ENCODE peak calls at places on chromosome 14, in four cellular contexts. Q, Z, O and U are unnamed samples.

GRCh38 chr14:103315368-103315911 is 18.6 kb upstream of the EIF5 start:
- DNase-seq in Q (no peak), Z (no peak), O (no peak), U (no peak)

GRCh38 chr14:32049361-32050103 is 27.6 kb upstream of the ARHGAP5 start:
- DNase-seq in Q (no peak), Z (no peak), O (no peak), U (no peak)

GRCh38 chr14:29274890-29275651 is 508.5 kb downstream of the FOXG1 start:
- DNase-seq in Q (no peak), Z (no peak), O (no peak), U (no peak)

GRCh38 chr14:88554458-88555286 is at the start of gene PTPN21:
- DNase-seq in Q (no peak), Z (peak), O (peak), U (no peak)

GRCh38 chr14:91911474-91912032 is 35.9 kb downstream of the FBLN5 start:
- DNase-seq in Q (no peak), Z (peak), O (no peak), U (no peak)

GRCh38 chr14:88882236-88882635 is 57.8 kb downstream of the TTC8 start:
- DNase-seq in Q (no peak), Z (no peak), O (no peak), U (no peak)

GRCh38 chr14:102314242-102315011 is 5.1 kb upstream of the ZNF839 start:
- DNase-seq in Q (no peak), Z (peak), O (peak), U (no peak)

GRCh38 chr14:26281280-26281998 is 316.4 kb downstream of the NOVA1 start:
- DNase-seq in Q (peak), Z (peak), O (no peak), U (peak)

GRCh38 chr14:77022219-77022852 is 6.2 kb downstream of the IRF2BPL start:
- DNase-seq in Q (no peak), Z (no peak), O (no peak), U (no peak)

GRCh38 chr14:70018713-70019201 is 139.5 kb downstream of the SMOC1 start:
- DNase-seq in Q (no peak), Z (no peak), O (no peak), U (no peak)

GRCh38 chr14:52369305-52369781 is 55.2 kb downstream of the PTGER2 start:
- DNase-seq in Q (peak), Z (no peak), O (no peak), U (no peak)

GRCh38 chr14:74913393-74913792 is 9.7 kb downstream of the RPS6KL1 start:
- DNase-seq in Q (no peak), Z (no peak), O (no peak), U (no peak)

GRCh38 chr14:92074555-92074954 is 31.8 kb downstream of the ATXN3 start:
- DNase-seq in Q (no peak), Z (no peak), O (no peak), U (no peak)

GRCh38 chr14:94427016-94427613 is 25.5 kb downstream of the SERPINA11 start:
- DNase-seq in Q (no peak), Z (no peak), O (peak), U (no peak)

GRCh38 chr14:44914849-44915248 is 46.9 kb downstream of the KLHL28 start:
- DNase-seq in Q (no peak), Z (no peak), O (no peak), U (no peak)

GRCh38 chr14:42222924-42223471 is 616.3 kb downstream of the LRFN5 start:
- DNase-seq in Q (peak), Z (peak), O (no peak), U (peak)

GRCh38 chr14:93997082-93997481 is at the start of gene CCDC197:
- DNase-seq in Q (no peak), Z (no peak), O (no peak), U (no peak)

GRCh38 chr14:90580381-90581335 is 183.8 kb downstream of the CALM1 start:
- DNase-seq in Q (no peak), Z (no peak), O (no peak), U (no peak)

GRCh38 chr14:80216818-80217217 is 5.5 kb upstream of the DIO2 start:
- DNase-seq in Q (no peak), Z (no peak), O (no peak), U (no peak)

GRCh38 chr14:86532219-86532618 is 1002.3 kb downstream of the FLRT2 start:
- DNase-seq in Q (no peak), Z (peak), O (no peak), U (no peak)

GRCh38 chr14:99701260-99701659 is 17.2 kb downstream of the CYP46A1 start:
- DNase-seq in Q (no peak), Z (no peak), O (no peak), U (no peak)

GRCh38 chr14:99055816-99056215 is 216.2 kb downstream of the BCL11B start:
- DNase-seq in Q (no peak), Z (no peak), O (no peak), U (no peak)

GRCh38 chr14:62213516-62213915 is 451.3 kb downstream of the SNAPC1 start:
- DNase-seq in Q (no peak), Z (peak), O (no peak), U (peak)

GRCh38 chr14:29222671-29223268 is 456.2 kb downstream of the FOXG1 start:
- DNase-seq in Q (no peak), Z (peak), O (no peak), U (no peak)

GRCh38 chr14:53126705-53127104 is 26.4 kb downstream of the DDHD1 start:
- DNase-seq in Q (no peak), Z (no peak), O (no peak), U (no peak)